ENCODE peak calls at places on chromosome 21, in six cellular contexts. Q is AG09309, F is heart right ventricle, K is fibroblast of pulmonary artery, O is tibial nerve, J is stomach. Z is an unnamed sample.
A peak's percentile ranks its signal among the peaks of the same experiment; 100 is the strongest.

GRCh38 chr21:22631066-22631465 is 1632.9 kb downstream of the NCAM2 start:
- DNase-seq in Q (no peak), F (no peak), K (no peak), O (no peak), J (no peak), Z (no peak)

GRCh38 chr21:29218749-29219148 is 80.0 kb upstream of the BACH1 start:
- DNase-seq in Q (no peak), F (no peak), K (no peak), O (no peak), J (no peak), Z (no peak)

GRCh38 chr21:31725202-31725840 is 6.6 kb downstream of the SCAF4 start:
- DNase-seq in Q (no peak), F (no peak), K (no peak), O (no peak), J (no peak), Z (no peak)

GRCh38 chr21:25709684-25710265 is 24.9 kb downstream of the ATP5PF start:
- DNase-seq in Q (no peak), F (no peak), K (no peak), O (no peak), J (no peak), Z (no peak)

GRCh38 chr21:42971897-42972275 is 2.5 kb upstream of the PKNOX1 start:
- DNase-seq in Q (no peak), F (no peak), K (no peak), O (no peak), J (peak; percentile 29), Z (no peak)

GRCh38 chr21:43868461-43868860 is 3.4 kb downstream of the AGPAT3 start:
- DNase-seq in Q (no peak), F (no peak), K (no peak), O (no peak), J (peak; percentile 57), Z (no peak)

GRCh38 chr21:15848632-15849031 is 118.8 kb downstream of the USP25 start:
- DNase-seq in Q (no peak), F (no peak), K (peak; percentile 22), O (no peak), J (no peak), Z (no peak)

GRCh38 chr21:44880762-44881585 is 7.5 kb upstream of the PTTG1IP start:
- DNase-seq in Q (no peak), F (no peak), K (peak; percentile 88), O (no peak), J (no peak), Z (no peak)

GRCh38 chr21:43355196-43355924 is 71.6 kb downstream of the SIK1 start:
- DNase-seq in Q (no peak), F (no peak), K (no peak), O (no peak), J (no peak), Z (no peak)

GRCh38 chr21:23936224-23936623 is 1671.1 kb downstream of the MRPL39 start:
- DNase-seq in Q (no peak), F (no peak), K (peak; percentile 33), O (no peak), J (no peak), Z (no peak)

GRCh38 chr21:43269461-43269860 is 100.7 kb downstream of the CRYAA start:
- DNase-seq in Q (no peak), F (no peak), K (no peak), O (no peak), J (no peak), Z (no peak)

GRCh38 chr21:33014331-33014730 is 11.4 kb upstream of the OLIG2 start:
- DNase-seq in Q (no peak), F (no peak), K (no peak), O (no peak), J (no peak), Z (no peak)

GRCh38 chr21:43740497-43741156 is 21.7 kb downstream of the PDXK start:
- DNase-seq in Q (no peak), F (no peak), K (peak; percentile 72), O (peak; percentile 52), J (peak; percentile 68), Z (no peak)

GRCh38 chr21:37915941-37916794 is at the start of gene KCNJ6:
- DNase-seq in Q (no peak), F (no peak), K (peak; percentile 45), O (no peak), J (peak; percentile 35), Z (no peak)
- TF ChIP-seq CTCF in Q (peak; percentile 83), F (peak; percentile 45), K (peak; percentile 47), O (no peak), J (peak; percentile 20), Z (peak; percentile 72)

DNA sequence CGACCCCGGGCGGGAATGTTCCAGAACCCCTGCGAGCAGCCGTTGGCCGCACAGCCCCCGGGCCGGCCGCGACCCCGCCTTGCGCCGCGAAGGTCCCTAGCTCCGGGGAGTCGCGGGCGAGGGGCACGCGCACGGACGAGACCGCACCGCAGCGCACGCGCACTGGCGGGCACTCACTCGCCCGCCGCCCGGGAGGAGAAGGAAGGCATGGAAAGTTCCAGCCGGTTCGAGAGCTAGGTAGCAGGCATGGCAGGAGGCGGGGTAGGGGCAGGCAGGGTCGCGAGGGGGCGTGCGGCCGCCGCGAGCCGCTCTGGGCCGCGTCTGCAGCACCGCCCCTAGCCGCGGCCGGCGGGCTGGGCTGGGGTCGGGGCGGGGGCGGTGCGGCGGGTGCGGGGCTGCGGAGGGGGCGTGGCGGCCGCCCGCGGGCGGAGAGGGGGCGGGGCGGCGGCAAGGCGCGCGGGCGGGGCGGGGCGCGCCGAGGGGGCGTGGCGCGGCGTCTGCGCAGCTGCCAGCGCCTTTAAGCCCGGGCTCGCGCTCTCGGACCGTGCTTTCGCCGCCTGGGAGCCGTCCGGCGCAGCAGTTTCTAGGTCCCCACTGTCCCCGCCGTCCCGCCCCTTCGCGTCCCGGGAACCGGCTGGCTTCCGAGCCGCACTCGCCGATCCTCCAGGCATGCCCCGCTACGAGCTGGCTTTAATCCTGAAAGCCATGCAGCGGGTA is at the start of the genes MRPS6 and SLC5A3:
- DNase-seq in Q (peak; percentile 31), F (peak; percentile 82), K (peak; percentile 85), O (peak; percentile 57), J (peak; percentile 87), Z (peak; percentile 57)
- TF ChIP-seq CTCF in Q (no peak), F (no peak), K (no peak), O (peak; percentile 3), J (no peak), Z (no peak)

GRCh38 chr21:46097826-46098286 is at the start of gene COL6A2:
- DNase-seq in Q (no peak), F (peak; percentile 64), K (peak; percentile 63), O (no peak), J (peak; percentile 45), Z (no peak)
- TF ChIP-seq CTCF in Q (peak; percentile 17), F (peak; percentile 40), K (no peak), O (peak; percentile 56), J (no peak), Z (peak; percentile 14)

DNA sequence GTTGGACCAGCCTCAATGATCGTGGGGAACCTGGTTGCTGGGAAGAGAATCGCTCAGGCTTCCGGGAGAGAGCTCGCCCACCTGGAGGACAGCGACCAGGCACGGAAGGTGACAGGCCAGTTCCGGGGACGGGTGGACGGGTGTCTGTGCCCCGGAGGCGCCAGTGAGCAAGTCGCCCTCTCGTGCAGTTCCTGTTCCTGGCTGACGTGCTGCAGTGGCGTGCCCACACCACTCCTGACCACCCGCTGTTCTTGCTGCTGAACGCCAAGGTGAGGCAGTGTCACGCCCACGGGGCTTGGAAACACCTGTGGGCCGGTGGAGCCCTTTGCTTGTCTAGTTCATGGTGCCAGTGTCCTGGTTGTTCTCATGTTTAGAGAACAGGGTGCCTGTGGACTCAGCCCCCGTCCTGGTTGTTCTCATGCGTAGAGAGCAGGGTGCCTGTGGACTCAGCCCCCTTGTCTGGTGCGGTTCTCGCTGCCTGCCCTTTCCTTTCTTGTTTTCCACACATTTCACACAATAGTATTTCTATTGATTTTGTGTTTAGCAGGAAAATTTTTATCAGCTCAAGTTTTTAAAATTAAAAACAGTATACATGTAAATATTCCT is 53.1 kb downstream of the S100B start:
- DNase-seq in Q (no peak), F (no peak), K (no peak), O (no peak), J (peak; percentile 29), Z (no peak)
- TF ChIP-seq CTCF in Q (no peak), F (no peak), K (no peak), O (no peak), J (no peak), Z (no peak)

DNA sequence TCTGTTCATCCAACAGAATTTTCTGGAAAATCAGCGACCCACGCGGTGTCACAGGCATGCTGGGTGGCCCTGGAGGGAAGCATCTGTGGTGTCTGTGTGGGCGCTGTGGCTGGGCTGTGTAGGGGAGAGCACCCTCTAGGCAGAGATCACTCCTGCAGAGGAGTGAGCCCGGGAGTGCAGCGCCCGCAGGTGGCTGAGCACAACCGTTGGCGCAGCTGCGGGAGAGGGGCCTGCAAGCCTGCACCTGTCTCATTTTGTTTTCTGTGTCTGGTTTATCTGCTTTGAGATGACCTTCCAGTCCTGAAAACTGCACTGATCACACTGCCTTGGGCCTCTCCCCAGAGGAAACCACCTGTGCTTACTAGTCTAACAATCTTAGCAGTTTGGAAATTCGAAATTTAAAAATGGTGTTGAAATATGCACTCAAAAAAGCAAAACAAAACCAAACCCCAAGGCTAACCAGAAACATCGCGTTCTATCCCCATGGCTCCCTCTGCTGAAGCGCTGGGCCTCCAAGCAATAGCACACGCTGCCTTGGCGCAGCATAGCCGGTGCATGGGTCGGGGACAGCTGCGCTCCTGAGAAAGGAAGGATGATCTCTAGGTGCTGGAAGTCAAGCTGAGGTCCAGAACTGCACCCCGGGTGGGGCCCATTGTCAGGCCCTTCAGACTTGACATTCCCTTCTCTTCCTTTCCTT is 4.8 kb downstream of the FAM3B start:
- DNase-seq in Q (no peak), F (no peak), K (no peak), O (no peak), J (no peak), Z (no peak)
- TF ChIP-seq CTCF in Q (no peak), F (no peak), K (no peak), O (no peak), J (no peak), Z (no peak)

DNA sequence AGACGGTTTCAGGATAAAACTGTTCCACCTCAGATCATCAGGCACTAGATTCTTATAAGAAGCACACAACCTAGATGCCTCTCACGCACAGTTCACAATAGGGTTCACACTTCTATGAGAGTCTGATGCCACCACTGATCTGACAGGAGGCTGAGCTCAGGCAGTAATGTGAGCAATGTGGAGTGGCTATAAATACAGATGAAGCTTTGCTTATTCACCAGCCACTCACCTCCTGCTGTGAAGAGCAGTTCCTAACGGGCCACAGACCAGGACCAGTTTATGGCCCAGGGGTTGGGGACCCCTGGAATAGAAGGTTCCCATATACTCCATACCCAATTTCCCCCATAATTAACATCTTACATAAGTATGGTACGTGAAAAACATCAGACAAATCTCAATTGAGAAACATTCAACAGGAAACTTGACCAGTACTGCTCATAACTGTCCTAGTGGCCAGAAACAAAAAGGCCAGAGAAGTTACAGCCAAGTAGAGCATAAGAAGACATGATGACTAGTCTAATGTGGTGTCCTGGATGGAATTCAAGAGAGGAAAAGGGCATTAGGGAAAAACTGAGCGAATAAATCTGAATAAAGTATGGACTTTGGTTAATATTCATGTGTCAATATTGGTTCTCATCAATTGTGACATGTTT is 24.7 kb upstream of the IGSF5 start:
- DNase-seq in Q (peak; percentile 10), F (no peak), K (no peak), O (no peak), J (no peak), Z (no peak)
- TF ChIP-seq CTCF in Q (peak; percentile 33), F (no peak), K (no peak), O (no peak), J (no peak), Z (no peak)

Z was measured in AG09319.